ENCODE peak calls at places on chromosome 21, in six cellular contexts. H, J, Q, C, E and D are unnamed samples.

GRCh38 chr21:45423968-45424853 is 19.2 kb downstream of the COL18A1 start:
- DNase-seq in H (no peak), J (no peak), Q (no peak), E (no peak), C (no peak), D (no peak)

GRCh38 chr21:45932922-45933502 is 48.6 kb upstream of the COL6A1 start:
- DNase-seq in Q (no peak), H (no peak), E (no peak), J (no peak), C (no peak), D (no peak)

GRCh38 chr21:46117586-46118304 is 19.8 kb downstream of the COL6A2 start:
- DNase-seq in H (no peak), Q (no peak), E (no peak), J (no peak), C (no peak), D (no peak)

GRCh38 chr21:28856588-28857250 is 136.0 kb downstream of the LTN1 start:
- DNase-seq in Q (no peak), E (no peak), C (no peak), J (peak; percentile 11), H (no peak), D (no peak)

GRCh38 chr21:44892095-44892494 is 18.6 kb upstream of the PTTG1IP start:
- DNase-seq in J (no peak), C (no peak), Q (no peak), E (no peak), H (no peak), D (no peak)

GRCh38 chr21:32172106-32172505 is 106.7 kb downstream of the MIS18A start:
- DNase-seq in Q (no peak), C (no peak), E (no peak), H (no peak), J (no peak), D (no peak)

GRCh38 chr21:43824250-43824882 is 35.0 kb downstream of the RRP1 start:
- DNase-seq in C (peak; percentile 31), Q (no peak), E (no peak), H (peak; percentile 11), J (peak; percentile 45), D (no peak)

GRCh38 chr21:39891111-39891510 is 23.9 kb downstream of the PCP4 start:
- DNase-seq in C (no peak), Q (no peak), E (no peak), J (no peak), H (no peak), D (no peak)

GRCh38 chr21:33308586-33309490 is 15.9 kb upstream of the IFNAR1 start:
- DNase-seq in C (no peak), J (peak; percentile 40), H (no peak), E (no peak), Q (peak; percentile 56), D (no peak)

GRCh38 chr21:37257526-37257966 is 9.6 kb downstream of the VPS26C start:
- DNase-seq in H (no peak), E (peak; percentile 23), C (no peak), Q (no peak), J (peak; percentile 48), D (no peak)

GRCh38 chr21:45552696-45553391 is 10.6 kb upstream of the SLC19A1 start:
- DNase-seq in Q (no peak), H (no peak), J (no peak), C (no peak), E (no peak), D (no peak)

GRCh38 chr21:17668479-17668878 is 55.8 kb upstream of the BTG3 start:
- DNase-seq in C (no peak), E (no peak), Q (no peak), J (no peak), H (no peak), D (no peak)

GRCh38 chr21:26845066-26845749 is at the start of gene ADAMTS1:
- DNase-seq in E (peak; percentile 94), C (peak; percentile 80), Q (peak; percentile 97), J (peak; percentile 97), H (peak; percentile 89), D (no peak)

GRCh38 chr21:26843912-26844257 is 1.3 kb downstream of the ADAMTS1 start:
- DNase-seq in J (peak; percentile 49), E (no peak), C (no peak), H (no peak), Q (no peak), D (no peak)

GRCh38 chr21:26844258-26845065 is 747 bp downstream of the ADAMTS1 start:
- DNase-seq in C (no peak), Q (no peak), J (peak; percentile 62), H (no peak), E (peak; percentile 40), D (no peak)

GRCh38 chr21:26842300-26842699 is 2.9 kb downstream of the ADAMTS1 start:
- DNase-seq in H (no peak), C (no peak), J (peak; percentile 62), Q (no peak), E (no peak), D (no peak)

DNA sequence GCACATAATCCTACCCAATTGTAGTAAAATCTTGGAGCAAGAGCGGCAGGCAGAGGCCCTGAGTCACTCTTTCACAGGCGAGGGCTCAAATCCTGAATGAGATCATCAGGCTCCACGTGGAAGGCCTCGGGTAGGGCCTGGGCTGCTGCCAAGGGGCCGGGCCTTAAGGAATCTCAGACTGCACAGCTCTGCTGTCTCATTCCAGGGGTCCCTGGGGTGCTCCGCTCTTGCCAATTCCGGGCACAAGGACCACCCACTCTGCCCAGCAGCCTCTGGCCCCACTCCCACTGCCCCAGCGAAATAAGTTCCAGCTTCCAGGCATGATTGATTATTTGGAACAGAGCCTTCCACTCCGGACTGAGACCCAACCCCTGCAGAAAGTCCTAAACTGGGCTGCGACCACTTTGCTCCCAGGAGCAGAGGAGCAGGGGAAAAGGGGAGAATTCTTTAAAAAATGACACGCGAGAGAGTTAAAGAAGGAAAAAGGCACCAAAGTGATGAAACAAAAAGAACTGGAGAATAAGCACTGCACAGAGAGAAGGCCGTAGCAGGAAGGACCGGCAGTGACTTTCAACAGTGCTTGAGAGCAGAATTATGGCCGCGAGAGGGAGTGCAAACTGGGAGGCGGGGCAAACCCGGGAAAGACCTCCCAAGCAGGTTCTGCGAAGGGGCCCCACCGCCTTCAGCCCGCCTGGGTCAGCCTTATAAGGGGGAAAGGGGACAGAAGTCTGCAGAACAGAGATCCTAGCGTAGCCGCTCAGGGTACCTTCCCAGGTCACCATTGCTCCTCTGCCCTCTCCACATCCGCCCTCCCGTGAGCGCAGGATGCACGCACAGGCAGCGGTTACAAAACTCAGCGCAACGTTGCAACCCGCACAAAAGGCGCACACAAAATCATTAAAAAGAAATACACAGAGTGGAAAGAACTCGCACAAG is 2.0 kb downstream of the ADAMTS1 start:
- DNase-seq in C (peak; percentile 86), Q (peak; percentile 97), E (peak; percentile 68), H (peak; percentile 90), J (peak; percentile 98), D (peak; percentile 70)
- TF ChIP-seq CTCF in C (peak; percentile 46), Q (peak; percentile 53), E (peak; percentile 52), H (peak; percentile 39), J (peak; percentile 39), D (no peak)

GRCh38 chr21:7953058-7953457 is 2568.3 kb upstream of the TPTE start:
- DNase-seq in E (no peak), Q (no peak), H (no peak), C (no peak), J (no peak), D (no peak)
- TF ChIP-seq CTCF in E (no peak), Q (no peak), H (no peak), C (no peak), J (no peak), D (no peak)

GRCh38 chr21:15894596-15894995 is 164.8 kb downstream of the USP25 start:
- DNase-seq in E (no peak), Q (no peak), J (peak; percentile 40), C (no peak), H (no peak), D (no peak)
- TF ChIP-seq CTCF in E (peak; percentile 71), Q (peak; percentile 57), J (peak; percentile 34), C (peak; percentile 21), H (peak; percentile 36), D (peak; percentile 33)

GRCh38 chr21:41659791-41660560 is 106.9 kb downstream of the RIPK4 start:
- DNase-seq in C (no peak), H (no peak), E (no peak), Q (no peak), J (peak; percentile 70), D (no peak)
- TF ChIP-seq CTCF in C (no peak), H (no peak), E (no peak), Q (no peak), J (peak; percentile 72), D (no peak)

GRCh38 chr21:34801519-34802132 is 132.8 kb downstream of the CLIC6 start:
- DNase-seq in E (no peak), C (no peak), J (peak; percentile 37), Q (no peak), H (no peak), D (no peak)
- TF ChIP-seq CTCF in E (peak; percentile 44), C (peak; percentile 19), J (peak; percentile 25), Q (peak; percentile 18), H (no peak), D (peak; percentile 32)